ENCODE peak calls at places on chromosomes 16 and 17, in eight cellular contexts. C is HAP-1, N is body of pancreas, H is IMR-90, A is HepG2, W is neural progenitor cell, O is heart left ventricle, R is upper lobe of right lung. Y is an unnamed sample.

GRCh38 chr17:82772026-82772425 is 20.2 kb downstream of the TBCD start:
- DNase-seq in C (no peak), N (no peak), H (peak; percentile 80), A (peak; percentile 71), W (no peak), O (no peak), R (no peak), Y (no peak)

GRCh38 chr16:86810062-86810461 is 231.7 kb downstream of the FOXL1 start:
- DNase-seq in C (no peak), N (no peak), H (no peak), A (no peak), W (no peak), O (no peak), R (no peak), Y (no peak)

GRCh38 chr16:11224894-11225676 is 30.9 kb downstream of the SOCS1 start:
- DNase-seq in C (no peak), N (no peak), H (peak; percentile 28), A (no peak), W (no peak), O (no peak), R (peak; percentile 68), Y (no peak)

GRCh38 chr17:69704935-69705334 is 290.4 kb downstream of the MAP2K6 start:
- DNase-seq in C (no peak), N (no peak), H (no peak), A (no peak), W (no peak), O (no peak), R (no peak), Y (no peak)

GRCh38 chr16:16037521-16037920 is 88.1 kb downstream of the ABCC1 start:
- DNase-seq in C (no peak), N (no peak), H (no peak), A (no peak), W (no peak), O (no peak), R (no peak), Y (no peak)

GRCh38 chr17:75695141-75695829 is 26.0 kb upstream of the ITGB4 start:
- DNase-seq in C (no peak), N (no peak), H (peak; percentile 48), A (no peak), W (no peak), O (no peak), R (no peak), Y (no peak)

GRCh38 chr17:42457107-42457787 is 1.4 kb upstream of the ATP6V0A1 start:
- DNase-seq in C (peak; percentile 19), N (no peak), H (no peak), A (no peak), W (no peak), O (no peak), R (no peak), Y (no peak)

GRCh38 chr16:22670551-22670970 is 143.4 kb upstream of the HS3ST2 start:
- DNase-seq in C (peak; percentile 46), N (no peak), H (no peak), A (peak; percentile 50), W (peak; percentile 77), O (peak; percentile 19), R (no peak), Y (peak; percentile 88)

GRCh38 chr17:59800530-59800942 is 92.2 kb downstream of the TUBD1 start:
- DNase-seq in C (no peak), N (no peak), H (no peak), A (no peak), W (no peak), O (no peak), R (no peak), Y (no peak)

GRCh38 chr16:30901201-30902069 is 5.0 kb downstream of the CTF1 start:
- DNase-seq in C (no peak), N (no peak), H (no peak), A (peak; percentile 26), W (no peak), O (no peak), R (no peak), Y (peak; percentile 47)

GRCh38 chr17:3770471-3770870 is 30.5 kb downstream of the ITGAE start:
- DNase-seq in C (no peak), N (no peak), H (no peak), A (no peak), W (peak; percentile 15), O (no peak), R (no peak), Y (no peak)

GRCh38 chr17:79369532-79369931 is 241.3 kb downstream of the RBFOX3 start:
- DNase-seq in C (no peak), N (no peak), H (no peak), A (no peak), W (no peak), O (no peak), R (no peak), Y (no peak)

GRCh38 chr17:79370594-79370993 is 240.3 kb downstream of the RBFOX3 start:
- DNase-seq in C (no peak), N (no peak), H (no peak), A (no peak), W (no peak), O (no peak), R (no peak), Y (no peak)

GRCh38 chr17:79368521-79368920 is 242.3 kb downstream of the RBFOX3 start:
- DNase-seq in C (no peak), N (no peak), H (no peak), A (no peak), W (no peak), O (no peak), R (no peak), Y (no peak)

GRCh38 chr17:79370126-79370525 is 240.7 kb downstream of the RBFOX3 start:
- DNase-seq in C (no peak), N (no peak), H (no peak), A (no peak), W (no peak), O (no peak), R (no peak), Y (no peak)

GRCh38 chr17:79369001-79369400 is 241.8 kb downstream of the RBFOX3 start:
- DNase-seq in C (no peak), N (no peak), H (no peak), A (no peak), W (no peak), O (no peak), R (no peak), Y (no peak)
- H3K27me3 ChIP-seq in C (peaks cover 35% of the 10 kb centered on the region), N (no peaks in the 10 kb centered on the region), H (peaks cover 13% of the 10 kb centered on the region), A (peaks cover 23% of the 10 kb centered on the region), W (no peaks in the 10 kb centered on the region), O (peaks cover 47% of the 10 kb centered on the region), R (peaks cover 32% of the 10 kb centered on the region), Y (peaks cover 55% of the 10 kb centered on the region)

DNA sequence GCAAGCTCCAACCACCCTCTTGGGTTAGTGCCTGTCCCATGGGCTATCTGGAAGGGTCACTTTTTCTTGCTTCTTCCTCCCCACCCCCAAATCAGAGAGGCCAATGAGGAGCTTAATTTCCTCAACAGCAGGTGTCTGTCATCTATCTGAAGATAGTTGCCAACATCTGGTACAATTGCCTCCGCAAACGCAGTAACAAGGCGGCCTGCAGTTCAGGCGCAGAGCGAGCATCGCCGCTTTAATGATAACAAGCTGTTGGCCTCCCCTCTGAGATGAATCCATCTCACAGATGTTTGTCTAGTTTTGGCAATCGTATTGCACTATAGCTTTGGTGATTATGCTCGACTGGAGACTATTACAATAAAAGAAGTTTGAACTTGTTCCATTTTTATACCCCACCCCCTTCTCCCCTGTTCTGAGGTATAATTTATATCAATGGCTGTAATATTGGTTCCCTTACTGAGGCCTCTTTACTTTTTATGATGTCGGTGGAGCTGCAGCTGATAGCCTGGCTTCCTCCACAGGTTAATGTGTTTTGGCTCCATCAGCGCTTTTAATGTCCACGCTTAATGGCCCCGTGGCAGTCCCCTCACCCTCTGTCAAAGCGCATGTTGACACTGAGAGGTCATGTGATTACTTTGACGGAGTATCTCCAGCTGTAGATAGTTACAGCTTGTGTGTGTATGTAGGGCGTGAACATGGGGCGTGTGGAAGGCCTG is 164.5 kb downstream of the MSI2 start:
- DNase-seq in C (no peak), N (no peak), H (no peak), A (no peak), W (no peak), O (no peak), R (no peak), Y (no peak)
- H3K4me1 ChIP-seq in C (peaks cover 26% of the 10 kb centered on the region), N (no peaks in the 10 kb centered on the region), H (peaks cover 7% of the 10 kb centered on the region), A (peaks cover 49% of the 10 kb centered on the region), W (peaks cover 24% of the 10 kb centered on the region), O (no peaks in the 10 kb centered on the region), R (peaks cover 5% of the 10 kb centered on the region), Y (no peaks in the 10 kb centered on the region)

GRCh38 chr16:14632693-14633569 is at the start of gene BFAR:
- DNase-seq in C (peak; percentile 96), N (peak; percentile 99), H (peak; percentile 93), A (peak; percentile 99), W (peak; percentile 98), O (peak; percentile 99), R (peak; percentile 100), Y (peak; percentile 98)

GRCh38 chr16:14629919-14630619 is at the start of gene PARN:
- DNase-seq in C (peak; percentile 96), N (peak; percentile 98), H (peak; percentile 96), A (peak; percentile 98), W (peak; percentile 98), O (peak; percentile 98), R (peak; percentile 98), Y (peak; percentile 96)

GRCh38 chr16:14634389-14634725 is 1.6 kb downstream of the BFAR start:
- DNase-seq in C (no peak), N (no peak), H (no peak), A (no peak), W (peak; percentile 6), O (no peak), R (no peak), Y (no peak)

GRCh38 chr16:14640538-14640937 is 7.8 kb downstream of the BFAR start:
- DNase-seq in C (no peak), N (no peak), H (no peak), A (no peak), W (no peak), O (no peak), R (no peak), Y (no peak)

GRCh38 chr16:14635394-14636145 is 2.8 kb downstream of the BFAR start:
- DNase-seq in C (peak; percentile 62), N (no peak), H (no peak), A (no peak), W (peak; percentile 41), O (no peak), R (no peak), Y (no peak)
- H3K36me3 ChIP-seq in C (peaks cover 20% of the 10 kb centered on the region), N (no peaks in the 10 kb centered on the region), H (peaks cover 11% of the 10 kb centered on the region), A (peaks cover 6% of the 10 kb centered on the region), W (no peaks in the 10 kb centered on the region), O (no peaks in the 10 kb centered on the region), R (peaks cover 29% of the 10 kb centered on the region), Y (peaks cover 9% of the 10 kb centered on the region)

GRCh38 chr17:79363552-79364275 is 247.1 kb downstream of the RBFOX3 start:
- DNase-seq in C (no peak), N (no peak), H (no peak), A (no peak), W (no peak), O (no peak), R (no peak), Y (no peak)

GRCh38 chr17:79365836-79366831 is 244.7 kb downstream of the RBFOX3 start:
- DNase-seq in C (no peak), N (no peak), H (no peak), A (no peak), W (no peak), O (no peak), R (no peak), Y (no peak)

GRCh38 chr17:79365361-79365760 is 245.5 kb downstream of the RBFOX3 start:
- DNase-seq in C (no peak), N (no peak), H (no peak), A (no peak), W (no peak), O (no peak), R (no peak), Y (no peak)

GRCh38 chr17:79364695-79365094 is 246.2 kb downstream of the RBFOX3 start:
- DNase-seq in C (no peak), N (no peak), H (no peak), A (no peak), W (no peak), O (no peak), R (no peak), Y (no peak)

GRCh38 chr17:79366988-79367571 is 243.8 kb downstream of the RBFOX3 start:
- DNase-seq in C (no peak), N (no peak), H (no peak), A (no peak), W (no peak), O (no peak), R (no peak), Y (no peak)
- H3K27me3 ChIP-seq in C (peaks cover 46% of the 10 kb centered on the region), N (no peaks in the 10 kb centered on the region), H (peaks cover 19% of the 10 kb centered on the region), A (peaks cover 21% of the 10 kb centered on the region), W (no peaks in the 10 kb centered on the region), O (peaks cover 65% of the 10 kb centered on the region), R (peaks cover 31% of the 10 kb centered on the region), Y (peaks cover 54% of the 10 kb centered on the region)